ENCODE peak calls at places on chromosomes 12 and 14, in five cellular contexts. One of them, this sample, is unnamed.

GRCh38 chr12:14629832-14630688 is 62.4 kb upstream of the PLBD1 start:
- DNase-seq in SW 1271: peak
- DNase-seq in OCI-M1: peak
- DNase-seq in activated T-cell treated with anti-CD3 and anti-CD28 coated beads, Interleukin-2, amount 50 U/mL, for 72 hours: peak
- DNase-seq in T-helper 9 cell: peak
- DNase-seq in this sample: peak

GRCh38 chr12:102534899-102535298 is 54.5 kb upstream of the IGF1 start:
- DNase-seq in SW 1271: no peak
- DNase-seq in OCI-M1: no peak
- DNase-seq in activated T-cell treated with anti-CD3 and anti-CD28 coated beads, Interleukin-2, amount 50 U/mL, for 72 hours: no peak
- DNase-seq in T-helper 9 cell: no peak
- DNase-seq in this sample: no peak

GRCh38 chr14:36690301-36691020 is 28.8 kb downstream of the PAX9 start:
- DNase-seq in SW 1271: no peak
- DNase-seq in OCI-M1: no peak
- DNase-seq in activated T-cell treated with anti-CD3 and anti-CD28 coated beads, Interleukin-2, amount 50 U/mL, for 72 hours: no peak
- DNase-seq in T-helper 9 cell: no peak
- DNase-seq in this sample: no peak

GRCh38 chr14:23172572-23172971 is 10.9 kb downstream of the SLC7A8 start:
- DNase-seq in SW 1271: no peak
- DNase-seq in OCI-M1: no peak
- DNase-seq in activated T-cell treated with anti-CD3 and anti-CD28 coated beads, Interleukin-2, amount 50 U/mL, for 72 hours: no peak
- DNase-seq in T-helper 9 cell: no peak
- DNase-seq in this sample: no peak

GRCh38 chr14:90555126-90556049 is 158.6 kb downstream of the CALM1 start:
- DNase-seq in SW 1271: no peak
- DNase-seq in OCI-M1: no peak
- DNase-seq in activated T-cell treated with anti-CD3 and anti-CD28 coated beads, Interleukin-2, amount 50 U/mL, for 72 hours: no peak
- DNase-seq in T-helper 9 cell: no peak
- DNase-seq in this sample: no peak

GRCh38 chr12:47014474-47014873 is 64.9 kb upstream of the PCED1B start:
- DNase-seq in SW 1271: peak
- DNase-seq in OCI-M1: no peak
- DNase-seq in activated T-cell treated with anti-CD3 and anti-CD28 coated beads, Interleukin-2, amount 50 U/mL, for 72 hours: no peak
- DNase-seq in T-helper 9 cell: no peak
- DNase-seq in this sample: peak

GRCh38 chr12:116525418-116526001 is 33.7 kb upstream of the MAP1LC3B2 start:
- DNase-seq in SW 1271: peak
- DNase-seq in OCI-M1: no peak
- DNase-seq in activated T-cell treated with anti-CD3 and anti-CD28 coated beads, Interleukin-2, amount 50 U/mL, for 72 hours: no peak
- DNase-seq in T-helper 9 cell: no peak
- DNase-seq in this sample: no peak

GRCh38 chr12:94089891-94090290 is 58.5 kb upstream of the PLXNC1 start:
- DNase-seq in SW 1271: no peak
- DNase-seq in OCI-M1: peak
- DNase-seq in activated T-cell treated with anti-CD3 and anti-CD28 coated beads, Interleukin-2, amount 50 U/mL, for 72 hours: no peak
- DNase-seq in T-helper 9 cell: no peak
- DNase-seq in this sample: no peak

GRCh38 chr12:91574391-91574790 is 391.8 kb upstream of the DCN start:
- DNase-seq in SW 1271: no peak
- DNase-seq in OCI-M1: peak
- DNase-seq in activated T-cell treated with anti-CD3 and anti-CD28 coated beads, Interleukin-2, amount 50 U/mL, for 72 hours: no peak
- DNase-seq in T-helper 9 cell: no peak
- DNase-seq in this sample: no peak

GRCh38 chr12:96427269-96427729 is 27.1 kb upstream of the CDK17 start:
- DNase-seq in SW 1271: peak
- DNase-seq in OCI-M1: no peak
- DNase-seq in activated T-cell treated with anti-CD3 and anti-CD28 coated beads, Interleukin-2, amount 50 U/mL, for 72 hours: peak
- DNase-seq in T-helper 9 cell: no peak
- DNase-seq in this sample: peak